ENCODE peak calls at places on chromosomes 2 and 18, in eight cellular contexts. F is AG08396, O is GF-D8, G is NB4, H is NCI-H1694, Y is GM04504, K is putamen, E is right atrium auricular region. P is an unnamed sample.

GRCh38 chr2:225998653-225999052 is 599.1 kb downstream of the NYAP2 start:
- DNase-seq in F (peak), O (no peak), G (no peak), H (no peak), Y (no peak), K (no peak), E (no peak), P (no peak)

GRCh38 chr2:37665622-37666362 is 5.7 kb downstream of the CDC42EP3 start:
- DNase-seq in F (no peak), O (no peak), G (no peak), H (no peak), Y (no peak), K (no peak), E (no peak), P (no peak)

GRCh38 chr2:219314804-219315468 is 5.7 kb upstream of the PTPRN start:
- DNase-seq in F (no peak), O (no peak), G (no peak), H (no peak), Y (no peak), K (no peak), E (no peak), P (no peak)

GRCh38 chr2:240886678-240887574 is 9.0 kb downstream of the MAB21L4 start:
- DNase-seq in F (no peak), O (no peak), G (no peak), H (no peak), Y (no peak), K (no peak), E (no peak), P (no peak)

GRCh38 chr18:61606759-61607158 is 273.5 kb downstream of the CDH20 start:
- DNase-seq in F (peak), O (no peak), G (peak), H (no peak), Y (peak), K (no peak), E (peak), P (peak)

GRCh38 chr2:40451926-40452605 is at the start of gene SLC8A1:
- DNase-seq in F (peak), O (no peak), G (peak), H (no peak), Y (no peak), K (peak), E (no peak), P (no peak)

GRCh38 chr2:50658883-50659282 is 373.0 kb downstream of the NRXN1 start:
- DNase-seq in F (no peak), O (no peak), G (no peak), H (no peak), Y (no peak), K (no peak), E (no peak), P (no peak)

GRCh38 chr2:159516241-159516758 is 100.0 kb downstream of the BAZ2B start:
- DNase-seq in F (peak), O (peak), G (peak), H (no peak), Y (peak), K (no peak), E (no peak), P (no peak)

GRCh38 chr2:9631976-9632700 is 1.3 kb upstream of the YWHAQ start:
- DNase-seq in F (no peak), O (no peak), G (no peak), H (no peak), Y (no peak), K (no peak), E (no peak), P (no peak)

GRCh38 chr18:74222710-74223497 is 68.9 kb downstream of the CYB5A start:
- DNase-seq in F (no peak), O (no peak), G (no peak), H (no peak), Y (no peak), K (no peak), E (no peak), P (no peak)

GRCh38 chr2:135745545-135745944 is 3.9 kb downstream of the UBXN4 start:
- DNase-seq in F (peak), O (no peak), G (no peak), H (no peak), Y (peak), K (no peak), E (no peak), P (no peak)

GRCh38 chr18:4384932-4385331 is 70.2 kb downstream of the DLGAP1 start:
- DNase-seq in F (no peak), O (no peak), G (no peak), H (no peak), Y (no peak), K (no peak), E (no peak), P (no peak)

GRCh38 chr2:101630224-101630949 is 67.1 kb upstream of the MAP4K4 start:
- DNase-seq in F (no peak), O (no peak), G (no peak), H (no peak), Y (no peak), K (no peak), E (no peak), P (no peak)

GRCh38 chr2:62577994-62578836 is 72.2 kb upstream of the TMEM17 start:
- DNase-seq in F (peak), O (no peak), G (no peak), H (no peak), Y (peak), K (no peak), E (no peak), P (no peak)

GRCh38 chr2:56369316-56369715 is 185.5 kb downstream of the CCDC85A start:
- DNase-seq in F (no peak), O (no peak), G (no peak), H (no peak), Y (peak), K (no peak), E (no peak), P (no peak)

GRCh38 chr2:36060133-36060532 is 295.4 kb upstream of the CRIM1 start:
- DNase-seq in F (no peak), O (no peak), G (no peak), H (no peak), Y (no peak), K (no peak), E (no peak), P (no peak)

GRCh38 chr18:62876828-62877227 is 161.5 kb downstream of the PHLPP1 start:
- DNase-seq in F (no peak), O (no peak), G (no peak), H (no peak), Y (no peak), K (no peak), E (no peak), P (no peak)

GRCh38 chr2:144382848-144383247 is 137.1 kb downstream of the ZEB2 start:
- DNase-seq in F (no peak), O (peak), G (peak), H (no peak), Y (no peak), K (no peak), E (no peak), P (no peak)

GRCh38 chr2:133753665-133754064 is 185.4 kb upstream of the NCKAP5 start:
- DNase-seq in F (no peak), O (no peak), G (no peak), H (no peak), Y (no peak), K (no peak), E (no peak), P (no peak)

GRCh38 chr18:63336366-63337099 is 17.0 kb upstream of the BCL2 start:
- DNase-seq in F (peak), O (no peak), G (no peak), H (no peak), Y (peak), K (no peak), E (no peak), P (no peak)

GRCh38 chr2:231663458-231664290 is 44.7 kb upstream of the PTMA start:
- DNase-seq in F (no peak), O (no peak), G (peak), H (no peak), Y (no peak), K (no peak), E (no peak), P (no peak)

GRCh38 chr2:81266106-81266505 is 961.6 kb upstream of the LRRTM1 start:
- DNase-seq in F (no peak), O (no peak), G (peak), H (peak), Y (no peak), K (no peak), E (no peak), P (no peak)

GRCh38 chr2:137190411-137191190 is 425.3 kb downstream of the THSD7B start:
- DNase-seq in F (no peak), O (no peak), G (peak), H (no peak), Y (no peak), K (no peak), E (no peak), P (no peak)

GRCh38 chr2:236938126-236938525 is 147.6 kb upstream of the COPS8 start:
- DNase-seq in F (no peak), O (no peak), G (no peak), H (no peak), Y (no peak), K (no peak), E (peak), P (no peak)

GRCh38 chr18:63758616-63759015 is 16.6 kb upstream of the SERPINB7 start:
- DNase-seq in F (no peak), O (no peak), G (no peak), H (no peak), Y (no peak), K (no peak), E (no peak), P (no peak)

GRCh38 chr2:206432432-206433082 is 10.8 kb upstream of the ADAM23 start:
- DNase-seq in F (no peak), O (no peak), G (no peak), H (no peak), Y (no peak), K (no peak), E (no peak), P (no peak)

GRCh38 chr2:45293182-45293581 is 283.9 kb upstream of the SIX2 start:
- DNase-seq in F (no peak), O (no peak), G (no peak), H (no peak), Y (no peak), K (no peak), E (no peak), P (no peak)

GRCh38 chr2:120486946-120487345 is 141.0 kb downstream of the INHBB start:
- DNase-seq in F (no peak), O (no peak), G (no peak), H (no peak), Y (no peak), K (no peak), E (no peak), P (no peak)

GRCh38 chr2:224861266-224861665 is 145.1 kb upstream of the CCDC195 start:
- DNase-seq in F (no peak), O (no peak), G (no peak), H (no peak), Y (no peak), K (no peak), E (no peak), P (no peak)

GRCh38 chr18:63043516-63043915 is 276.1 kb downstream of the BCL2 start:
- DNase-seq in F (no peak), O (no peak), G (no peak), H (no peak), Y (no peak), K (no peak), E (no peak), P (no peak)

GRCh38 chr2:212619954-212620353 is 81.4 kb upstream of the ERBB4 start:
- DNase-seq in F (no peak), O (no peak), G (no peak), H (no peak), Y (no peak), K (no peak), E (no peak), P (no peak)

GRCh38 chr2:62660582-62661262 is 44.8 kb upstream of the EHBP1 start:
- DNase-seq in F (peak), O (no peak), G (no peak), H (no peak), Y (peak), K (no peak), E (no peak), P (no peak)

GRCh38 chr18:77133920-77134496 is 1.4 kb upstream of the MBP start:
- DNase-seq in F (no peak), O (peak), G (peak), H (peak), Y (no peak), K (no peak), E (no peak), P (no peak)

GRCh38 chr2:121128741-121129659 is 156.0 kb downstream of the TFCP2L1 start:
- DNase-seq in F (no peak), O (no peak), G (peak), H (no peak), Y (no peak), K (peak), E (no peak), P (no peak)

GRCh38 chr2:109242654-109243331 is 113.8 kb downstream of the SH3RF3 start:
- DNase-seq in F (peak), O (no peak), G (no peak), H (no peak), Y (peak), K (no peak), E (peak), P (peak)

GRCh38 chr2:85604568-85605339 is 2.3 kb upstream of the TMEM150A start:
- DNase-seq in F (no peak), O (no peak), G (no peak), H (no peak), Y (no peak), K (no peak), E (no peak), P (no peak)

GRCh38 chr2:190697421-190697820 is 48.5 kb downstream of the NAB1 start:
- DNase-seq in F (no peak), O (no peak), G (no peak), H (no peak), Y (no peak), K (no peak), E (no peak), P (no peak)